ENCODE peak calls at places on chromosomes 16 and 17, in four cellular contexts. A is heart right ventricle, D is heart left ventricle, Z is thoracic aorta. Q is an unnamed sample.

GRCh38 chr17:4247981-4248388 is 15.8 kb downstream of the ANKFY1 start:
- DNase-seq in A (no peak), D (no peak), Z (no peak), Q (no peak)

GRCh38 chr17:71934520-71934919 is 186.3 kb upstream of the SOX9 start:
- DNase-seq in A (no peak), D (no peak), Z (no peak), Q (no peak)

GRCh38 chr16:31085873-31086628 is 2.7 kb downstream of the PRSS53 start:
- DNase-seq in A (no peak), D (no peak), Z (no peak), Q (no peak)

GRCh38 chr16:89038811-89039735 is 54.6 kb upstream of the ACSF3 start:
- DNase-seq in A (peak; percentile 7), D (peak; percentile 53), Z (no peak), Q (no peak)

GRCh38 chr16:89697616-89698331 is 3.7 kb downstream of the SPATA2L start:
- DNase-seq in A (no peak), D (no peak), Z (no peak), Q (no peak)

GRCh38 chr16:89155184-89155679 is 16.3 kb upstream of the CDH15 start:
- DNase-seq in A (peak; percentile 74), D (peak; percentile 83), Z (peak; percentile 18), Q (peak; percentile 52)

GRCh38 chr17:61416540-61417363 is 17.1 kb downstream of the TBX2 start:
- DNase-seq in A (peak; percentile 90), D (peak; percentile 93), Z (peak; percentile 73), Q (peak; percentile 46)

GRCh38 chr17:5272313-5272712 is 9.8 kb upstream of the RABEP1 start:
- DNase-seq in A (no peak), D (no peak), Z (no peak), Q (no peak)

GRCh38 chr16:52863000-52863399 is 189.7 kb downstream of the CHD9NB start:
- DNase-seq in A (no peak), D (no peak), Z (no peak), Q (no peak)

GRCh38 chr16:75070055-75070841 is 46.3 kb downstream of the LDHD start:
- DNase-seq in A (peak; percentile 69), D (peak; percentile 81), Z (no peak), Q (no peak)

GRCh38 chr17:54968954-54969400 is 412 bp downstream of the STXBP4 start:
- DNase-seq in A (no peak), D (no peak), Z (no peak), Q (no peak)

GRCh38 chr16:56401482-56401881 is 23.9 kb downstream of the AMFR start:
- DNase-seq in A (no peak), D (no peak), Z (no peak), Q (no peak)

GRCh38 chr17:78486228-78486802 is 90.9 kb downstream of the DNAH17 start:
- DNase-seq in A (no peak), D (no peak), Z (no peak), Q (no peak)

GRCh38 chr16:12613131-12613991 is 190.3 kb downstream of the CPPED1 start:
- DNase-seq in A (no peak), D (no peak), Z (no peak), Q (peak; percentile 2)

GRCh38 chr16:48441106-48441505 is 55.9 kb upstream of the SIAH1 start:
- DNase-seq in A (no peak), D (no peak), Z (no peak), Q (no peak)

GRCh38 chr16:55552621-55553020 is 13.9 kb upstream of the CAPNS2 start:
- DNase-seq in A (no peak), D (no peak), Z (no peak), Q (no peak)

GRCh38 chr17:33057564-33057963 is 65.9 kb downstream of the SPACA3 start:
- DNase-seq in A (no peak), D (no peak), Z (no peak), Q (no peak)

GRCh38 chr17:37488009-37488604 is 1.6 kb upstream of the DUSP14 start:
- DNase-seq in A (no peak), D (no peak), Z (no peak), Q (peak; percentile 91)

GRCh38 chr17:68296217-68297140 is 5.2 kb downstream of the ARSG start:
- DNase-seq in A (no peak), D (no peak), Z (no peak), Q (no peak)

GRCh38 chr16:19027416-19027815 is 40.0 kb upstream of the COQ7 start:
- DNase-seq in A (no peak), D (no peak), Z (no peak), Q (no peak)

GRCh38 chr17:75079023-75079373 is 8.8 kb upstream of the SLC16A5 start:
- DNase-seq in A (no peak), D (no peak), Z (no peak), Q (no peak)

GRCh38 chr17:68100000-68100641 is 64.6 kb downstream of the KPNA2 start:
- DNase-seq in A (no peak), D (no peak), Z (no peak), Q (no peak)

GRCh38 chr17:50946223-50946890 is 80.2 kb upstream of the TOB1 start:
- DNase-seq in A (no peak), D (no peak), Z (no peak), Q (no peak)

GRCh38 chr16:4371481-4372314 is at the start of gene VASN:
- DNase-seq in A (peak; percentile 86), D (peak; percentile 91), Z (no peak), Q (no peak)

GRCh38 chr17:55772086-55772485 is 21.2 kb downstream of the PCTP start:
- DNase-seq in A (no peak), D (no peak), Z (no peak), Q (no peak)

GRCh38 chr16:69093974-69094373 is 11.5 kb upstream of the HAS3 start:
- DNase-seq in A (no peak), D (no peak), Z (no peak), Q (no peak)

GRCh38 chr16:4327782-4328579 is 12.1 kb downstream of the GLIS2 start:
- DNase-seq in A (peak; percentile 82), D (peak; percentile 88), Z (no peak), Q (no peak)

GRCh38 chr17:29772981-29773380 is 150.3 kb upstream of the CORO6 start:
- DNase-seq in A (no peak), D (no peak), Z (no peak), Q (no peak)

GRCh38 chr17:49783051-49783715 is 5.3 kb upstream of the KAT7 start:
- DNase-seq in A (peak; percentile 46), D (no peak), Z (no peak), Q (no peak)

GRCh38 chr17:58818654-58819053 is 63.0 kb downstream of the PPM1E start:
- DNase-seq in A (no peak), D (no peak), Z (no peak), Q (no peak)

GRCh38 chr17:44901323-44901965 is 2.2 kb upstream of the EFTUD2 start:
- DNase-seq in A (no peak), D (no peak), Z (no peak), Q (no peak)

GRCh38 chr17:1709971-1710806 is at the start of gene TLCD2:
- DNase-seq in A (peak; percentile 81), D (peak; percentile 84), Z (no peak), Q (no peak)

GRCh38 chr16:57497121-57497520 is 10.8 kb upstream of the DOK4 start:
- DNase-seq in A (no peak), D (peak; percentile 20), Z (no peak), Q (no peak)

GRCh38 chr16:84120023-84120422 is 3.3 kb upstream of the MBTPS1 start:
- DNase-seq in A (no peak), D (no peak), Z (no peak), Q (no peak)

GRCh38 chr16:56389554-56389953 is 35.8 kb downstream of the AMFR start:
- DNase-seq in A (no peak), D (no peak), Z (no peak), Q (peak; percentile 87)

GRCh38 chr16:69482410-69482951 is 58.1 kb downstream of the CYB5B start:
- DNase-seq in A (peak; percentile 66), D (peak; percentile 83), Z (peak; percentile 16), Q (no peak)

GRCh38 chr17:65896889-65897288 is 295.0 kb downstream of the CEP112 start:
- DNase-seq in A (no peak), D (no peak), Z (no peak), Q (no peak)

DNA sequence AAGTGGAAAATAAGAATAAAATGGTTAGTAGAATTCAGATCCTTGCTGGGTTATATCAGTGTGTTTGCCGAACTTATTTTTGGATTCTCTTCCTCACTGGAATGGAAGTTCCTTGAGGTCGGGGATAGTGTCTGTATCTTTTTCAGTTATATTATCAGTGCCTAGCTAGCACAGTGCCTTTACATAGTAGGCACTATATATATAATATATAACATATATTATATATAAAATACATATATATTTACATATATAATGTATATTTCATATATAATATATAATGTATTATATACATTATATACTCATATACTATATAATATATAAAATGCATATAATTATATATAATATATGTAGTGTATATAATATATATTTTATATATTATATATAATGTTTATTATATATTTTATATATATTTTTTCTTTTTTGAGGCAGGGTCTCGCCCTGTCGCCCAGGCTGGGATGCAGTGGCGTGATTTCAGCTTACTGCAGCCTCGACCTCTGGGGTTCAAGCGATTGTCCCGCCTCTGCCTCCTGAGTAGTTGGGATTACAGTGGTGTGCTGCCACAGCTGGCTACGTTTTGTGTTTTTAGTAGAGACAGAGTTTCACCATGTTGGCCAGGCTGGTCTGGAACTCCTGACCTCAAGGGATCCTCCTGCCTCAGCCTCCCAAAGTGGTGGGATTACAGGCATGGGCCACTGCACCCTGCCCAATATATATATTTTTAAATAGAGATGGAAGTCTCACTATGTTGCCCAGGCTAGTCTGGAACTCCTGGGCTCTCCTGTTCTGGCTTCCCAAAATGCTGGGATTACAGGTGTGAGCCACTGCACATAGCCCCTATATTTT is 3.2 kb downstream of the NFATC3 start:
- DNase-seq in A (no peak), D (no peak), Z (no peak), Q (no peak)
- H3K4me3 ChIP-seq in A (peak overlapping the region; percentile 92), D (no peak overlapping the region), Z (no peak overlapping the region), Q (no peak overlapping the region)

DNA sequence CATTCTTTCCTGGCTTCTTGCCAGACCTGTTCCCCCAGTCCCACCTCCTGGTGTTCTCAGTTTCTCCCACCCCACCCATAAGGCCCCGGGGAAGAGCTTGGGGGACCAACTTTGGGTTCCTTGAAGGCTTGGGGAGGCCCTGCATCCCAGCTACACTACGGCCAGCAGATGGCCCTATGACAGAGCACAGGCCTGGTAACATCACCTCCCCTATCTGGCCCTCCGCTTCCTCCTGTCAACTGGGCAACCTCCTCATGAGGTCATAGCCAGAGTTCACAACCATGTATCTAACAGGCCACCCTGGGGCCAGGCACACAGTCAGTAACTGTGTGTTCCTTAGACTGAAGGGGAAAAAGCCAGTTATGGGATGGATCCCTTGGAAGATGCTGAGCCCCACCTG is 31.4 kb downstream of the MYO15A start:
- DNase-seq in A (no peak), D (no peak), Z (no peak), Q (no peak)
- TF ChIP-seq CTCF in A (no peak), D (no peak), Z (no peak), Q (peak; percentile 43)

GRCh38 chr17:81901167-81902022 is 643 bp upstream of the NPB start:
- DNase-seq in A (no peak), D (peak; percentile 59), Z (no peak), Q (no peak)

GRCh38 chr17:81903415-81903831 is 1.4 kb downstream of the NPB start:
- DNase-seq in A (no peak), D (peak; percentile 40), Z (no peak), Q (no peak)

GRCh38 chr17:81902653-81903414 is 796 bp downstream of the NPB start:
- DNase-seq in A (no peak), D (peak; percentile 40), Z (no peak), Q (no peak)

GRCh38 chr17:81900181-81900820 is 1.7 kb upstream of the NPB start:
- DNase-seq in A (no peak), D (peak; percentile 53), Z (no peak), Q (no peak)

GRCh38 chr17:81902023-81902652 is at the start of gene NPB:
- DNase-seq in A (no peak), D (peak; percentile 66), Z (no peak), Q (no peak)
- H3K4me3 ChIP-seq in A (peak within 1 kb of the TSS; percentile 36), D (peak within 1 kb of the TSS; percentile 42), Z (peak within 1 kb of the TSS; percentile 68), Q (peak within 1 kb of the TSS; percentile 27)

GRCh38 chr16:28986492-28986891 is 1.6 kb downstream of the LAT start:
- DNase-seq in A (no peak), D (no peak), Z (no peak), Q (no peak)
- TF ChIP-seq CTCF in A (no peak), D (no peak), Z (no peak), Q (no peak)